ENCODE peak calls at places on chromosomes 5 and 9, in ten cellular contexts. One of them, this sample, is unnamed. For H3K4me1, the result is how much of the 10 kb centered on the place peaks cover.

GRCh38 chr5:150189728-150190502 is at the start of gene SLC6A7:
- DNase-seq in K562: no peak
- DNase-seq in mammary epithelial cell: no peak
- DNase-seq in fibroblast of lung: no peak
- DNase-seq in MM.1S: no peak
- DNase-seq in PC-3: no peak
- DNase-seq in GM23338: peak
- DNase-seq in hepatocyte: no peak
- DNase-seq in PC-9: no peak
- DNase-seq in neural progenitor cell: peak
- DNase-seq in this sample: no peak

GRCh38 chr5:32325067-32325466 is 12.3 kb upstream of the MTMR12 start:
- DNase-seq in fibroblast of lung: peak
- DNase-seq in neural progenitor cell: no peak
- DNase-seq in PC-3: no peak
- DNase-seq in K562: no peak
- DNase-seq in GM23338: no peak
- DNase-seq in mammary epithelial cell: peak
- DNase-seq in hepatocyte: no peak
- DNase-seq in PC-9: no peak
- DNase-seq in MM.1S: peak
- DNase-seq in this sample: peak

GRCh38 chr5:131855452-131855851 is 58.6 kb upstream of the FNIP1 start:
- DNase-seq in PC-3: no peak
- DNase-seq in PC-9: no peak
- DNase-seq in K562: no peak
- DNase-seq in neural progenitor cell: no peak
- DNase-seq in GM23338: no peak
- DNase-seq in fibroblast of lung: no peak
- DNase-seq in hepatocyte: no peak
- DNase-seq in mammary epithelial cell: no peak
- DNase-seq in MM.1S: no peak
- DNase-seq in this sample: no peak

GRCh38 chr9:86821011-86821845 is 126.1 kb downstream of the GAS1 start:
- DNase-seq in GM23338: no peak
- DNase-seq in PC-3: no peak
- DNase-seq in fibroblast of lung: peak
- DNase-seq in mammary epithelial cell: no peak
- DNase-seq in MM.1S: no peak
- DNase-seq in hepatocyte: no peak
- DNase-seq in PC-9: no peak
- DNase-seq in K562: no peak
- DNase-seq in neural progenitor cell: peak
- DNase-seq in this sample: peak

GRCh38 chr5:154358410-154359221 is 87.2 kb upstream of the SAP30L start:
- DNase-seq in mammary epithelial cell: no peak
- DNase-seq in neural progenitor cell: no peak
- DNase-seq in PC-3: no peak
- DNase-seq in PC-9: no peak
- DNase-seq in MM.1S: no peak
- DNase-seq in K562: no peak
- DNase-seq in GM23338: no peak
- DNase-seq in hepatocyte: no peak
- DNase-seq in fibroblast of lung: peak
- DNase-seq in this sample: peak

GRCh38 chr5:154203798-154204578 is 13.5 kb downstream of the GALNT10 start:
- DNase-seq in K562: no peak
- DNase-seq in PC-3: no peak
- DNase-seq in MM.1S: no peak
- DNase-seq in hepatocyte: no peak
- DNase-seq in PC-9: no peak
- DNase-seq in GM23338: no peak
- DNase-seq in fibroblast of lung: no peak
- DNase-seq in mammary epithelial cell: no peak
- DNase-seq in neural progenitor cell: no peak
- DNase-seq in this sample: no peak

GRCh38 chr5:181191526-181192336 is 13.3 kb downstream of the TRIM7 start:
- DNase-seq in K562: peak
- DNase-seq in PC-9: peak
- DNase-seq in neural progenitor cell: peak
- DNase-seq in MM.1S: peak
- DNase-seq in hepatocyte: peak
- DNase-seq in mammary epithelial cell: peak
- DNase-seq in GM23338: peak
- DNase-seq in PC-3: peak
- DNase-seq in fibroblast of lung: peak
- DNase-seq in this sample: peak

GRCh38 chr9:91078041-91078441 is 276.4 kb downstream of the SYK start:
- DNase-seq in hepatocyte: no peak
- DNase-seq in neural progenitor cell: no peak
- DNase-seq in PC-9: no peak
- DNase-seq in mammary epithelial cell: no peak
- DNase-seq in fibroblast of lung: peak
- DNase-seq in GM23338: no peak
- DNase-seq in PC-3: no peak
- DNase-seq in K562: no peak
- DNase-seq in MM.1S: no peak
- DNase-seq in this sample: peak

GRCh38 chr5:116947691-116948528 is 373.3 kb upstream of the SEMA6A start:
- DNase-seq in K562: peak
- DNase-seq in mammary epithelial cell: peak
- DNase-seq in hepatocyte: peak
- DNase-seq in fibroblast of lung: peak
- DNase-seq in MM.1S: peak
- DNase-seq in neural progenitor cell: peak
- DNase-seq in PC-3: peak
- DNase-seq in GM23338: peak
- DNase-seq in PC-9: peak
- DNase-seq in this sample: peak

GRCh38 chr9:77679088-77679487 is 31.0 kb upstream of the GNA14 start:
- DNase-seq in PC-9: no peak
- DNase-seq in hepatocyte: no peak
- DNase-seq in PC-3: peak
- DNase-seq in mammary epithelial cell: no peak
- DNase-seq in MM.1S: no peak
- DNase-seq in GM23338: no peak
- DNase-seq in fibroblast of lung: no peak
- DNase-seq in K562: no peak
- DNase-seq in neural progenitor cell: no peak
- DNase-seq in this sample: no peak

GRCh38 chr5:150298701-150299451 is 3.8 kb downstream of the ARSI start:
- DNase-seq in GM23338: no peak
- DNase-seq in neural progenitor cell: peak
- DNase-seq in fibroblast of lung: peak
- DNase-seq in MM.1S: no peak
- DNase-seq in hepatocyte: peak
- DNase-seq in PC-3: peak
- DNase-seq in PC-9: no peak
- DNase-seq in K562: no peak
- DNase-seq in mammary epithelial cell: peak
- DNase-seq in this sample: peak

DNA sequence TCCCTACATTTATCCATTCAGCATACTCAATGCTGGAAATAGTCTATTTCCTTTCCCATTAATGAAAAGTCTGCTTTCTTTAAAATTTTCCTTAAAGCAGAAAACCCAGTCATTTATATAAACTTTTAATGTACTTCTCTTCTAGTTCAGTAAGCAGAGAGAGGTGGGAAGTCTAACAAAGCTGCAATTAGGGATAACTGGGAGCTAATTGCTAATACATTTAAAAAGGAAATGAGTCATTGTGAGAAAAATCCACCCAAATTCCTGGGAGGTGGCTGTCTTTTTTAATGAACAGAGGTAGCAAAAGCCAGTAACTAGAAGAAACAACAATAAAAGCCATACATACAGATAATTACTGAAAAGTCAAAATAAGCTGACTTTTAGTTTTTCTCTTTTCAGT is 128.6 kb downstream of the FBN2 start:
- DNase-seq in PC-9: no peak
- DNase-seq in hepatocyte: no peak
- DNase-seq in fibroblast of lung: peak
- DNase-seq in neural progenitor cell: no peak
- DNase-seq in GM23338: peak
- DNase-seq in mammary epithelial cell: peak
- DNase-seq in PC-3: no peak
- DNase-seq in K562: no peak
- DNase-seq in MM.1S: no peak
- DNase-seq in this sample: peak
- H3K4me1 ChIP-seq in PC-9: under half
- H3K4me1 ChIP-seq in hepatocyte: under half
- H3K4me1 ChIP-seq in fibroblast of lung: under half
- H3K4me1 ChIP-seq in neural progenitor cell: under half
- H3K4me1 ChIP-seq in GM23338: under half
- H3K4me1 ChIP-seq in mammary epithelial cell: under half
- H3K4me1 ChIP-seq in PC-3: under half
- H3K4me1 ChIP-seq in K562: under half
- H3K4me1 ChIP-seq in MM.1S: under half
- H3K4me1 ChIP-seq in this sample: under half

GRCh38 chr9:132415181-132415580 is 5.2 kb downstream of the CFAP77 start:
- DNase-seq in hepatocyte: no peak
- DNase-seq in PC-9: no peak
- DNase-seq in mammary epithelial cell: no peak
- DNase-seq in neural progenitor cell: no peak
- DNase-seq in GM23338: no peak
- DNase-seq in K562: no peak
- DNase-seq in MM.1S: no peak
- DNase-seq in fibroblast of lung: no peak
- DNase-seq in PC-3: no peak
- DNase-seq in this sample: no peak
- TF ChIP-seq EZH2 in hepatocyte: no peak
- TF ChIP-seq EZH2 in PC-9: peak
- TF ChIP-seq EZH2 in mammary epithelial cell: no peak
- TF ChIP-seq EZH2 in neural progenitor cell: no peak
- TF ChIP-seq EZH2 in GM23338: no peak
- TF ChIP-seq EZH2 in K562: no peak
- TF ChIP-seq EZH2 in MM.1S: no peak
- TF ChIP-seq EZH2 in fibroblast of lung: no peak
- TF ChIP-seq EZH2 in PC-3: no peak
- TF ChIP-seq EZH2 in this sample: peak

GRCh38 chr9:113513541-113513940 is 50.0 kb downstream of the RGS3 start:
- DNase-seq in K562: no peak
- DNase-seq in GM23338: no peak
- DNase-seq in PC-3: no peak
- DNase-seq in PC-9: no peak
- DNase-seq in hepatocyte: no peak
- DNase-seq in mammary epithelial cell: no peak
- DNase-seq in fibroblast of lung: no peak
- DNase-seq in neural progenitor cell: no peak
- DNase-seq in MM.1S: no peak
- DNase-seq in this sample: no peak

GRCh38 chr9:113514748-113515147 is 51.2 kb downstream of the RGS3 start:
- DNase-seq in PC-9: no peak
- DNase-seq in MM.1S: no peak
- DNase-seq in fibroblast of lung: no peak
- DNase-seq in neural progenitor cell: no peak
- DNase-seq in GM23338: no peak
- DNase-seq in hepatocyte: no peak
- DNase-seq in PC-3: no peak
- DNase-seq in mammary epithelial cell: no peak
- DNase-seq in K562: no peak
- DNase-seq in this sample: no peak

GRCh38 chr9:113514061-113514460 is 50.5 kb downstream of the RGS3 start:
- DNase-seq in PC-3: no peak
- DNase-seq in mammary epithelial cell: no peak
- DNase-seq in K562: no peak
- DNase-seq in PC-9: no peak
- DNase-seq in hepatocyte: no peak
- DNase-seq in GM23338: no peak
- DNase-seq in MM.1S: no peak
- DNase-seq in neural progenitor cell: no peak
- DNase-seq in fibroblast of lung: no peak
- DNase-seq in this sample: no peak

GRCh38 chr9:113516840-113517577 is 53.5 kb downstream of the RGS3 start:
- DNase-seq in mammary epithelial cell: no peak
- DNase-seq in MM.1S: peak
- DNase-seq in neural progenitor cell: peak
- DNase-seq in PC-9: no peak
- DNase-seq in K562: no peak
- DNase-seq in GM23338: no peak
- DNase-seq in fibroblast of lung: peak
- DNase-seq in hepatocyte: no peak
- DNase-seq in PC-3: no peak
- DNase-seq in this sample: peak

GRCh38 chr9:113515862-113516261 is 52.3 kb downstream of the RGS3 start:
- DNase-seq in neural progenitor cell: no peak
- DNase-seq in fibroblast of lung: no peak
- DNase-seq in mammary epithelial cell: no peak
- DNase-seq in K562: no peak
- DNase-seq in GM23338: no peak
- DNase-seq in PC-3: no peak
- DNase-seq in hepatocyte: no peak
- DNase-seq in PC-9: no peak
- DNase-seq in MM.1S: no peak
- DNase-seq in this sample: no peak
- H3K4me1 ChIP-seq in neural progenitor cell: under half
- H3K4me1 ChIP-seq in fibroblast of lung: under half
- H3K4me1 ChIP-seq in mammary epithelial cell: under half
- H3K4me1 ChIP-seq in K562: under half
- H3K4me1 ChIP-seq in GM23338: under half
- H3K4me1 ChIP-seq in PC-3: under half
- H3K4me1 ChIP-seq in hepatocyte: under half
- H3K4me1 ChIP-seq in PC-9: under half
- H3K4me1 ChIP-seq in MM.1S: under half
- H3K4me1 ChIP-seq in this sample: under half

GRCh38 chr9:14350766-14351165 is 36.8 kb upstream of the NFIB start:
- DNase-seq in K562: no peak
- DNase-seq in mammary epithelial cell: peak
- DNase-seq in neural progenitor cell: no peak
- DNase-seq in PC-3: no peak
- DNase-seq in fibroblast of lung: no peak
- DNase-seq in PC-9: no peak
- DNase-seq in MM.1S: no peak
- DNase-seq in hepatocyte: no peak
- DNase-seq in GM23338: no peak
- DNase-seq in this sample: no peak

GRCh38 chr9:14356376-14356775 is 42.4 kb upstream of the NFIB start:
- DNase-seq in fibroblast of lung: no peak
- DNase-seq in PC-3: no peak
- DNase-seq in MM.1S: no peak
- DNase-seq in GM23338: no peak
- DNase-seq in hepatocyte: no peak
- DNase-seq in K562: no peak
- DNase-seq in PC-9: no peak
- DNase-seq in neural progenitor cell: no peak
- DNase-seq in mammary epithelial cell: no peak
- DNase-seq in this sample: no peak

GRCh38 chr9:14351206-14351605 is 37.3 kb upstream of the NFIB start:
- DNase-seq in PC-9: no peak
- DNase-seq in neural progenitor cell: no peak
- DNase-seq in MM.1S: no peak
- DNase-seq in GM23338: no peak
- DNase-seq in mammary epithelial cell: peak
- DNase-seq in PC-3: no peak
- DNase-seq in fibroblast of lung: no peak
- DNase-seq in K562: no peak
- DNase-seq in hepatocyte: no peak
- DNase-seq in this sample: no peak

GRCh38 chr9:14352549-14352948 is 38.6 kb upstream of the NFIB start:
- DNase-seq in fibroblast of lung: no peak
- DNase-seq in GM23338: no peak
- DNase-seq in neural progenitor cell: no peak
- DNase-seq in MM.1S: no peak
- DNase-seq in PC-9: no peak
- DNase-seq in K562: no peak
- DNase-seq in hepatocyte: no peak
- DNase-seq in mammary epithelial cell: no peak
- DNase-seq in PC-3: no peak
- DNase-seq in this sample: no peak

GRCh38 chr9:14353222-14354056 is 39.5 kb upstream of the NFIB start:
- DNase-seq in neural progenitor cell: peak
- DNase-seq in fibroblast of lung: peak
- DNase-seq in mammary epithelial cell: peak
- DNase-seq in MM.1S: peak
- DNase-seq in hepatocyte: peak
- DNase-seq in K562: peak
- DNase-seq in PC-3: peak
- DNase-seq in GM23338: peak
- DNase-seq in PC-9: peak
- DNase-seq in this sample: peak
- TF ChIP-seq EZH2 in neural progenitor cell: no peak
- TF ChIP-seq EZH2 in fibroblast of lung: no peak
- TF ChIP-seq EZH2 in mammary epithelial cell: no peak
- TF ChIP-seq EZH2 in MM.1S: no peak
- TF ChIP-seq EZH2 in hepatocyte: no peak
- TF ChIP-seq EZH2 in K562: no peak
- TF ChIP-seq EZH2 in PC-3: no peak
- TF ChIP-seq EZH2 in GM23338: no peak
- TF ChIP-seq EZH2 in PC-9: no peak
- TF ChIP-seq EZH2 in this sample: no peak